ENCODE peak calls at places on chromosomes 11 and 22, in ten cellular contexts. S is pancreas, C is sigmoid colon, Q is heart right ventricle, I is fibroblast of lung, M is lower lobe of right lung, R is left ventricle myocardium inferior, D is lung, T is K562, B is heart left ventricle. L is an unnamed sample.

GRCh38 chr11:35796542-35796941 is 134.0 kb downstream of the TRIM44 start:
- DNase-seq in S (no peak), C (no peak), Q (no peak), I (peak; percentile 34), M (no peak), R (no peak), D (no peak), T (no peak), B (no peak), L (peak; percentile 70)

GRCh38 chr11:59053387-59053786 is 32.7 kb upstream of the GLYATL1B start:
- DNase-seq in S (peak; percentile 72), C (peak; percentile 75), Q (peak; percentile 51), I (peak; percentile 30), M (peak; percentile 71), R (peak; percentile 51), D (peak; percentile 66), T (peak; percentile 77), B (peak; percentile 43), L (no peak)

GRCh38 chr22:46596819-46597218 is 23.4 kb upstream of the GRAMD4 start:
- DNase-seq in S (peak; percentile 95), C (no peak), Q (no peak), I (no peak), M (peak; percentile 89), R (no peak), D (peak; percentile 86), T (no peak), B (no peak), L (no peak)

GRCh38 chr11:91239359-91239758 is 985.3 kb upstream of the FAT3 start:
- DNase-seq in S (no peak), C (no peak), Q (no peak), I (no peak), M (no peak), R (no peak), D (no peak), T (no peak), B (no peak), L (no peak)

GRCh38 chr11:72828692-72829101 is 14.5 kb downstream of the ATG16L2 start:
- DNase-seq in S (peak; percentile 54), C (no peak), Q (no peak), I (no peak), M (peak; percentile 30), R (no peak), D (no peak), T (no peak), B (no peak), L (no peak)

GRCh38 chr11:68436985-68437926 is 23.3 kb upstream of the PPP6R3 start:
- DNase-seq in S (peak; percentile 68), C (no peak), Q (peak; percentile 69), I (peak; percentile 76), M (no peak), R (peak; percentile 61), D (no peak), T (peak; percentile 70), B (peak; percentile 79), L (peak; percentile 48)

GRCh38 chr22:43273902-43274484 is 69.2 kb downstream of the SCUBE1 start:
- DNase-seq in S (no peak), C (no peak), Q (peak; percentile 39), I (peak; percentile 33), M (no peak), R (no peak), D (peak; percentile 58), T (peak; percentile 58), B (no peak), L (no peak)

GRCh38 chr22:46538816-46539163 is 1.4 kb upstream of the CELSR1 start:
- DNase-seq in S (no peak), C (no peak), Q (no peak), I (peak; percentile 71), M (no peak), R (peak; percentile 18), D (no peak), T (peak; percentile 14), B (peak; percentile 65), L (no peak)

GRCh38 chr22:22094921-22095320 is 112.3 kb upstream of the TOP3B start:
- DNase-seq in S (no peak), C (no peak), Q (no peak), I (no peak), M (no peak), R (no peak), D (no peak), T (no peak), B (no peak), L (no peak)

GRCh38 chr11:74672956-74673895 is 58.0 kb downstream of the CHRDL2 start:
- DNase-seq in S (no peak), C (peak; percentile 93), Q (peak; percentile 71), I (peak; percentile 97), M (no peak), R (peak; percentile 83), D (peak; percentile 46), T (peak; percentile 65), B (peak; percentile 92), L (peak; percentile 86)

DNA sequence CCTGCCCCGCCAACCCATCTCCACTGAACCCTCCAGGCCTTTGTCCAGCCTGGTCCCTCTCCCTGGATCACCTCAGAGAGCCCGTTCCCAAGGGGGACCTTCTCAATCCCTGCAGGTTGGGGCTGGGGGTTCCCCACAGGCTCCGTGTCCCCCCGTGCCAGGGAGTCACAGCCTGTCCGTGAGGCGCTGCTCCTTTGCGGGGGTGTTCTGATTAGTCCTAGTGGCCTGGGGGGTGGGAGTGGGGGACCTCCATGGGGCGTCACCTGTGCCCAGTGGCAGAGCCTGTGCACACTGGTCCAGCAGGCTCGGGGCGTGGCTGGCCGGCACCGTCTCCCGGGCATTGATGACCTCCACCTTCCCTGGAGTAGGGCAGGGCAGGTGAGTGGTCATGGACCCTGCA is 11.6 kb downstream of the GGT5 start:
- DNase-seq in S (peak; percentile 64), C (no peak), Q (no peak), I (no peak), M (no peak), R (no peak), D (no peak), T (no peak), B (no peak), L (no peak)
- H3K4me1 ChIP-seq in S (no peaks in the 10 kb centered on the region), C (no peaks in the 10 kb centered on the region), Q (peaks cover 5% of the 10 kb centered on the region), I (no peaks in the 10 kb centered on the region), M (no peaks in the 10 kb centered on the region), R (peaks cover 8% of the 10 kb centered on the region), D (no peaks in the 10 kb centered on the region), T (peaks cover 5% of the 10 kb centered on the region), B (no peaks in the 10 kb centered on the region), L (no peaks in the 10 kb centered on the region)

GRCh38 chr11:107857550-107858216 is 904 bp downstream of the SLC35F2 start:
- DNase-seq in S (no peak), C (peak; percentile 48), Q (no peak), I (peak; percentile 29), M (no peak), R (no peak), D (no peak), T (peak; percentile 34), B (no peak), L (no peak)

GRCh38 chr11:107856981-107857517 is 1.5 kb downstream of the SLC35F2 start:
- DNase-seq in S (no peak), C (no peak), Q (no peak), I (no peak), M (no peak), R (no peak), D (no peak), T (peak; percentile 72), B (peak; percentile 43), L (no peak)

GRCh38 chr11:107859459-107860239 is 1.1 kb upstream of the SLC35F2 start:
- DNase-seq in S (peak; percentile 59), C (peak; percentile 74), Q (peak; percentile 11), I (no peak), M (peak; percentile 57), R (peak; percentile 28), D (no peak), T (peak; percentile 29), B (no peak), L (peak; percentile 59)

GRCh38 chr11:107858217-107859070 is at the start of gene SLC35F2:
- DNase-seq in S (peak; percentile 80), C (peak; percentile 77), Q (peak; percentile 29), I (peak; percentile 72), M (peak; percentile 75), R (peak; percentile 39), D (peak; percentile 66), T (peak; percentile 86), B (peak; percentile 43), L (peak; percentile 77)

GRCh38 chr11:107856180-107856980 is 2.2 kb downstream of the SLC35F2 start:
- DNase-seq in S (no peak), C (no peak), Q (no peak), I (no peak), M (no peak), R (no peak), D (no peak), T (peak; percentile 70), B (no peak), L (no peak)
- H3K4me3 ChIP-seq in S (no peak overlapping the region), C (no peak overlapping the region), Q (no peak overlapping the region), I (no peak overlapping the region), M (no peak overlapping the region), R (no peak overlapping the region), D (no peak overlapping the region), T (peak overlapping the region; percentile 77), B (no peak overlapping the region), L (no peak overlapping the region)

DNA sequence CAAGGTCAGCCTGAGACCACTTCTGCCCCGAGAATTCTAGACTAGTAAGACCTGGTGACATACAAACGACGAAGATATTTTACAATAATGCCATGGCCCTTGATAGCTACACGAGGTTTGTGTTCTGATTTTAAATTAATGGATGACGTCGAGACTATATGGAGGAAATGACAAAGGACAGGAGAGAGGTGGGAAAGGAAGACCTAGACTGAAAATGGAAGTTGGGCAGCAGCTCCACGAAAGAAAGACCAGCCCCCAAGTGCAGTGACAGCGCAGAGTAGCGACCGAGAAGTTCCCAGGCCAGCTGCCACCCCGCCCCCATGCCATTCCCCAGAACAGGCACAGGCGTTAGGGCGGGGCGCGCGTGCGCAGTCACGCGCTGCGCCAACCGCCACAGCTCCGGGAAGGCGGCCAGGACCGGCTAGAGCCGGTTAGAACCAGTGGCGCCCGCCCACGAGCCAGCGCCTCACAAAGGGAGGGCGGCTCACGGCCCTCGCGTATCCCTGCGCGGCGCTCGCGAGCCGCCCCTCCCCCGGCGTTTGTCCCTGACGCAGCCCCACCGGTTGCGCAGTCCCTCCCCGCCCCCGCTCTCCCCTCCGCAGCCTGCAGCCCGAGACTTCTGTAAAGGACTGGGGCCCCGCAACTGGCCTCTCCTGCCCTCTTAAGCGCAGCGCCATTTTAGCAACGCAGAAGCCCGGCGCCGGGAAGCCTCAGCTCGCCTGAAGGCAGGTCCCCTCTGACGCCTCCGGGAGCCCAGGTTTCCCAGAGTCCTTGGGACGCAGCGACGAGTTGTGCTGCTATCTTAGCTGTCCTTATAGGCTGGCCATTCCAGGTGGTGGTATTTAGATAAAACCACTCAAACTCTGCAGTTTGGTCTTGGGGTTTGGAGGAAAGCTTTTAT is 1.5 kb upstream of the MALAT1 start:
- DNase-seq in S (peak; percentile 100), C (peak; percentile 100), Q (peak; percentile 99), I (peak; percentile 98), M (peak; percentile 99), R (peak; percentile 99), D (peak; percentile 98), T (peak; percentile 100), B (peak; percentile 99), L (peak; percentile 97)
- TF ChIP-seq CTCF in S (no peak), C (no peak), Q (no peak), I (no peak), M (no peak), R (no peak), D (no peak), T (no peak), B (no peak), L (peak; percentile 17)

DNA sequence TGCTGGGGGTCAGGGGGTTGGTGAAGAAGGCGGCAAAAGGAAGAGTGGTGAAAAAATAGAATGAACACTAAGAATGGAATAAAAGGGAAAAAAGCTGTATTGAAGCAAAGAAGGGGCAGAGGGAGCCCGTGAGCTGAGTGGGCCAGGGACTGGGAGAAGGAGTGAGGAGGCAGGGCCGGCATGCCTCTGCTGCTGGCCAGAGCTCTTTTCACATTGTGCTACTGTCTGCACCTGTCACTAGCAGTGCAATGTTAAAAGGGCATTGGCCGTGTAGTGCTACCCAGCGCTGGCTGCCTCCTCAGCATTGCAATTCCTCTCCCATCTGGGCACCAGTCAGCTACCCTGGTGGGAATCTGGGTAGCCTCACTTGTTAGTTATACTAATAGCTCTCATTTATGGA is 8.7 kb downstream of the YPEL4 start:
- DNase-seq in S (no peak), C (peak; percentile 68), Q (no peak), I (no peak), M (no peak), R (no peak), D (no peak), T (peak; percentile 60), B (no peak), L (no peak)
- H3K4me1 ChIP-seq in S (peaks cover 4% of the 10 kb centered on the region), C (peaks cover 49% of the 10 kb centered on the region), Q (peaks cover 57% of the 10 kb centered on the region), I (peaks cover 20% of the 10 kb centered on the region), M (peaks cover 49% of the 10 kb centered on the region), R (peaks cover 64% of the 10 kb centered on the region), D (peaks cover 22% of the 10 kb centered on the region), T (peaks cover 17% of the 10 kb centered on the region), B (peaks cover 28% of the 10 kb centered on the region), L (peaks cover 16% of the 10 kb centered on the region)

L was measured in RWPE2.